ENCODE peak calls at places on chromosomes 12 and 14, in four cellular contexts. L is cardiac muscle cell, W is astrocyte of the cerebellum, C is endothelial cell. R is an unnamed sample.

GRCh38 chr14:76500011-76500410 is 124.1 kb downstream of the ESRRB start:
- DNase-seq in L (no peak), W (no peak), C (no peak), R (no peak)

GRCh38 chr12:42893802-42894201 is 304.3 kb upstream of the PRICKLE1 start:
- DNase-seq in L (no peak), W (no peak), C (no peak), R (no peak)

GRCh38 chr14:102080183-102081080 is 6.4 kb downstream of the HSP90AA1 start:
- DNase-seq in L (no peak), W (no peak), C (no peak), R (no peak)

GRCh38 chr12:124819080-124819479 is 44.6 kb downstream of the SCARB1 start:
- DNase-seq in L (no peak), W (no peak), C (no peak), R (no peak)

GRCh38 chr14:37417833-37418232 is 177.2 kb downstream of the FOXA1 start:
- DNase-seq in L (no peak), W (no peak), C (no peak), R (no peak)

GRCh38 chr12:68612245-68612644 is 1.5 kb downstream of the RAP1B start:
- DNase-seq in L (no peak), W (no peak), C (no peak), R (no peak)

GRCh38 chr12:109888179-109889020 is 8.1 kb upstream of the GLTP start:
- DNase-seq in L (no peak), W (no peak), C (no peak), R (no peak)

GRCh38 chr14:100825691-100826331 is at the start of gene MEG3:
- DNase-seq in L (no peak), W (peak), C (no peak), R (no peak)

GRCh38 chr12:94267907-94268575 is 119.7 kb downstream of the PLXNC1 start:
- DNase-seq in L (no peak), W (no peak), C (no peak), R (no peak)

GRCh38 chr14:103385994-103386491 is 828 bp downstream of the MARK3 start:
- DNase-seq in L (peak), W (no peak), C (peak), R (peak)

GRCh38 chr12:51911788-51912711 is 4.7 kb downstream of the ACVRL1 start:
- DNase-seq in L (no peak), W (no peak), C (peak), R (no peak)

GRCh38 chr12:109910969-109911348 is 10.9 kb downstream of the TCHP start:
- DNase-seq in L (no peak), W (no peak), C (peak), R (peak)

GRCh38 chr12:3600039-3600720 is 109.2 kb downstream of the PRMT8 start:
- DNase-seq in L (no peak), W (no peak), C (no peak), R (no peak)

DNA sequence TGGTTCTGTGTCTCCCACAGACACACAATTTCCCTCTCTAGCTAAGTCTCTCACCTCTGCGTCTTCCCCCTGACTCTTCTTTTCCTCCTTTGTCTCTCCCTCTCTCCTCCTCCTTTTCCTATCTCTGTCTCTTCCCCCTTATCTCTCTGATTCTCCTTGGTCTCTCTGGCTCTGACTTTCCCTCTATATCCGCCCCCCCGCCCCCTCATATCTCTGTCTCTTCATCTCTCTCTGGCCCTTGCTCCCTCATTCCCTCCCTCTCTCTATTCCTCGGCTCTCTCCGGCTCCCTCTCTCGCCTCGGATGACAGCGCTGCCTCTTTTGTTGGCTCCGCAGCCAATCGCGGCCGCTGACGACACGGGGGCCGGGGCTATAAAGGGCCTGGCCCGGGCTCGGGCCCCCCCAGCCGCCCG is at the start of gene GDF11:
- DNase-seq in L (peak), W (no peak), C (no peak), R (no peak)
- TF ChIP-seq CTCF in L (no peak), W (no peak), C (no peak), R (no peak)

DNA sequence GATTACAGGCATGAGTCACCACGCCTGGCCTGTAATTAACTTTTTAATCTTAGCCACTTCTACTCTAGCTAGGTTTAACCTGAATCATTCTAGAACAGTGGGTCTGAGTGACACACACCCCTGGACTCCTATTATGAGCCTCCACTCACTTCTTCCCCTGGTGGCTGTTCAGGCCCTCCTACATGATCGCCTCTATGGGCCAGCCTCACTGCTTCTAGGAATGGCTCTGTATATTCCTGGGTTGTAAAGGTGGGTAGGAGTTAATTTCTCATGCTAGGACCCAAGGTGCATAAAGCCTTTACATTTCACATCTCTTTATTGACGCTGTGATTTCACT is 8.0 kb upstream of the RNU6-8 start:
- DNase-seq in L (no peak), W (no peak), C (no peak), R (no peak)
- TF ChIP-seq CTCF in L (no peak), W (no peak), C (no peak), R (no peak)

GRCh38 chr12:131456301-131457027 is 254.4 kb upstream of the SFSWAP start:
- DNase-seq in L (no peak), W (no peak), C (no peak), R (no peak)

GRCh38 chr12:131455581-131456110 is 255.2 kb upstream of the SFSWAP start:
- DNase-seq in L (no peak), W (no peak), C (no peak), R (no peak)

GRCh38 chr12:131452444-131452860 is 258.4 kb upstream of the SFSWAP start:
- DNase-seq in L (peak), W (no peak), C (peak), R (peak)

GRCh38 chr12:131455218-131455506 is 255.7 kb upstream of the SFSWAP start:
- DNase-seq in L (no peak), W (no peak), C (no peak), R (no peak)

DNA sequence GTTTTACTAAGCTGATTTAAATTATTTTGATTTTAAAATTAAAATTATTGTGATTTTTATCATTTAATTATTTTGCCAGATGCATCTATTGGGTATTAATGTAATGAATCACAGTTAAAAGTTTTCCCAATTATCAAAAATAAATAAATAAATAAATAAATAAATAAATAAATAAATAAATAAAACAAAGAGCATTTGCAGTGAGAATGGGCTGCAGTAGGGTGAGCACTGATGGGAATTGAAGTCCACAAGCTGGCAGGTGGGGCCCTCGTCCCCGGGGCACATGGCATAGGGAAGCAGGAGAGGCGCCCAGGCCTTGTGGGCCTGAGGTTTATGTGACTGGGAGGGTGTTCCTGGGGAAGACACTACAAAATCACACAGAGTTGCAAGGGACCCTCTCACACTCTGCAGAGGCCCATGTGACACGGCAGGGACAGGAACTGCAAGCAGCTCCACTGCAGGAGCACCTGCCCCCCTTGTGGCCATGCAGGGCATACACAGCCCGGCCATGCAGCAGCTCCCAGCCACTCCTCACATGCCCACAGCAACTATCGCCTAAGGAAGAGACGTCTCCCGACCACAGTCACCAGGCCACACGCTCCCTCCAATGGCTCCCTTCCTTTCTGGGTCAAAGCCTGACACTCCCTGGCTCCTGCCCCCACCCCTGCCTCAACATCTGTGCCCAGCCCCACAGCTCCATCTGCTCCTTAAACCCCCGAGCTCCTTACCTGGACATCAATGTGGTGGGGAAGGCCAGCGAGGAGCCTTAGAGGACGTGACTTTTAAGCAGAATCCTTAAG is 256.3 kb upstream of the SFSWAP start:
- DNase-seq in L (peak), W (no peak), C (peak), R (peak)
- TF ChIP-seq CTCF in L (peak), W (no peak), C (peak), R (peak)

DNA sequence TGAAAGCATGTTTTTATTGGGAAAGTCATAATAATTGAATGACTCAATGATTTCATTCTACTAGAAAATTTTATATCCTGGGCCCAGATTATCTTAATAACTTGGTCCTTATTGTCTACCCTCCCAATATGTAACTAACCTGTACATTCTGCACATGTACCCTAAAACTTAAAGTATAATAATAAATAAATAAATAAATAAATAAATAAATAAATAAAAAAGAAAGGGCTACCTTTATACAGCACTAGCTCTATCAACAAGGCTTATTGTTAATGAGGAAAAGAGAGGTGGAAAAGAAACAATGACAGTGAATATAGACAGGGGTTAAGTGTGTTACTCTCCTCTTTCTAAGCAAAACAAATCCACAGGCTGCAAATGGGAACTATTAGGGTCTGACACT is 83.6 kb downstream of the GRIN2B start:
- DNase-seq in L (no peak), W (no peak), C (no peak), R (no peak)
- TF ChIP-seq CTCF in L (no peak), W (no peak), C (no peak), R (no peak)

GRCh38 chr12:92550661-92551060 is 152.1 kb upstream of the PLEKHG7 start:
- DNase-seq in L (no peak), W (no peak), C (no peak), R (no peak)
- TF ChIP-seq CTCF in L (no peak), W (no peak), C (no peak), R (no peak)

R was measured in nephron progenitor cell.